ENCODE peak calls at places on chromosomes 4 and X, in four cellular contexts. H, Q, U and L are unnamed samples.

GRCh38 chrX:106946449-106946848 is 26.2 kb downstream of the CLDN2 start:
- DNase-seq in H (no peak), Q (no peak), U (no peak), L (no peak)

GRCh38 chrX:9324676-9325075 is 140.2 kb upstream of the TBL1X start:
- DNase-seq in H (no peak), Q (no peak), U (no peak), L (no peak)

GRCh38 chr4:139557506-139558110 is 1.6 kb upstream of the SETD7 start:
- DNase-seq in H (no peak), Q (no peak), U (no peak), L (no peak)

GRCh38 chrX:41275661-41276609 is 58.0 kb upstream of the DDX3X start:
- DNase-seq in H (peak), Q (peak), U (peak), L (peak)

GRCh38 chr4:104064650-104065577 is 345.1 kb upstream of the TACR3 start:
- DNase-seq in H (peak), Q (no peak), U (no peak), L (peak)

GRCh38 chr4:70613182-70613892 is 15.2 kb upstream of the ENAM start:
- DNase-seq in H (no peak), Q (no peak), U (no peak), L (no peak)

GRCh38 chrX:10574663-10575062 is 45.7 kb downstream of the MID1 start:
- DNase-seq in H (no peak), Q (no peak), U (no peak), L (no peak)

GRCh38 chr4:105146286-105147219 is at the start of gene TET2:
- DNase-seq in H (peak), Q (peak), U (peak), L (peak)

GRCh38 chr4:153241970-153242847 is 38.0 kb downstream of the TRIM2 start:
- DNase-seq in H (no peak), Q (no peak), U (peak), L (no peak)

GRCh38 chrX:95949588-95949987 is 735.1 kb upstream of the DIAPH2 start:
- DNase-seq in H (no peak), Q (no peak), U (no peak), L (no peak)

GRCh38 chr4:8294775-8295174 is 25.2 kb downstream of the HTRA3 start:
- DNase-seq in H (no peak), Q (no peak), U (no peak), L (no peak)

GRCh38 chr4:26462874-26463273 is 27.4 kb downstream of the CCKAR start:
- DNase-seq in H (no peak), Q (no peak), U (peak), L (no peak)

GRCh38 chrX:119488749-119489148 is 20.5 kb downstream of the SLC25A5 start:
- DNase-seq in H (peak), Q (no peak), U (peak), L (peak)

GRCh38 chrX:53681661-53682060 is 4.9 kb downstream of the HUWE1 start:
- DNase-seq in H (no peak), Q (no peak), U (peak), L (no peak)

GRCh38 chr4:85600501-85600900 is 125.6 kb downstream of the ARHGAP24 start:
- DNase-seq in H (no peak), Q (no peak), U (no peak), L (no peak)

GRCh38 chrX:45852884-45853283 is 652.2 kb upstream of the DIPK2B start:
- DNase-seq in H (no peak), Q (no peak), U (no peak), L (no peak)

GRCh38 chr4:932713-933070 is 432 bp downstream of the TMEM175 start:
- DNase-seq in H (no peak), Q (no peak), U (peak), L (no peak)

GRCh38 chrX:24149346-24150050 is at the start of gene ZFX:
- DNase-seq in H (peak), Q (peak), U (peak), L (peak)
- TF ChIP-seq POLR2A in H (no peak), Q (peak), U (peak), L (peak)

GRCh38 chr4:75477201-75477600 is 37.0 kb downstream of the RCHY1 start:
- DNase-seq in H (no peak), Q (no peak), U (peak), L (no peak)
- TF ChIP-seq CTCF in H (no peak), Q (no peak), U (no peak), L (no peak)

GRCh38 chr4:38612996-38613395 is 51.0 kb upstream of the KLF3 start:
- DNase-seq in H (no peak), Q (no peak), U (no peak), L (no peak)
- H3K27ac ChIP-seq in H (no peak), Q (no peak), U (no peak), L (no peak)

DNA sequence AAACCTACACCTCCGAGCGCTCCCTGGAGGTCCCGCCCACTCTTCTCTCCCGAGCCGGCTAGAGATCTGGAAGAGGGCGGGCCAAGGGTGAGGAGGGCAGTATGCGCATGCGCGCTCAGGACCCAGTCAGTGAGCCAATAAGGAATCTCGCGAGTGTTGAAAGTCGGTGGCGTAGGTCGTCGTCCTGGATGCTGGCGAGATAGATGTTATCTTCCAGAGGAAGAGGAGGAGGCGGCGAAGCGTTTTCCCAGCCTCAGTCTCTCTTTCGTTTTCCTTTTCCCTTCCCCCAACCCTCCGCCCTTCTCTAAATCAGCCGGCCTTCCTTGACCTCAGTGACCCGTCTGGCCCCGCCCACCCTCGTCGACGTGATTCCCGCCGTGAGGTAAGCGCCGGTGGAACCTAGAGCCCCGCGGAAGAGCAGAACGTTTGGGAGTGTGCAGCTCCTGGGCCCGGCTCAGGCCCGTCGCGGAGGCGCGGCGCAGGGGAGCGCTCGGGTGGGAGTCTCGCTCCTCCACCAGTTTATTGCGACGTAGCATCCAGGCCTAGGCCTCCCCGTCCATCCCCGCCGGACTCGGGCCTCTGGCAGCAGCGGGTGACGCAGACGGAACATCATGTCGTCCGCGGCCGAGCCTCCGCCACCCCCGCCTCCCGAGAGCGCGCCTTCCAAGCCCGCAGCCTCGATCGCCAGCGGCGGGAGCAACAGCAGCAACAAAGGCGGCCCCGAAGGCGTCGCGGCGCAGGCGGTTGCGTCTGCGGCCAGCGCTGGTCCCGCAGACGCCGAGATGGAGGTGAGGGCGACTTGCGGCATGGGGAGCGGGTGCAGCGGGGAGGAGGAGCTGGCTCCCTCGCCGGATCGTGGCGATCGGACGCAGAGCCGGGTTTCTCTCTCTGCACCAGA is at the start of gene SMARCA5:
- DNase-seq in H (peak), Q (peak), U (peak), L (peak)
- TF ChIP-seq POLR2A in H (peak), Q (peak), U (peak), L (peak)

GRCh38 chr4:42490015-42490414 is 92.7 kb downstream of the SHISA3 start:
- DNase-seq in H (no peak), Q (no peak), U (no peak), L (no peak)
- TF ChIP-seq CTCF in H (no peak), Q (no peak), U (no peak), L (no peak)